ENCODE peak calls at places on chromosomes 4 and X, in six cellular contexts. J is H7; X is right lobe of liver; I is stimulated activated CD4-positive, alpha-beta T cell treated with anti-CD3 and anti-CD28 coated beads, Interleukin-1b, Interleukin-23, amount 100 ng/mL, for 24 hours; P is keratinocyte; L is GM23248. O is an unnamed sample.
A peak's percentile ranks its signal among the peaks of the same experiment; 100 is the strongest.

GRCh38 chr4:122152699-122153328 is 683 bp downstream of the BLTP1 start:
- DNase-seq in I (peak; percentile 2), X (peak; percentile 56), L (peak; percentile 65), P (no peak), J (peak; percentile 50), O (peak; percentile 33)

GRCh38 chrX:48965959-48966358 is 5.7 kb downstream of the KCND1 start:
- DNase-seq in J (no peak), L (no peak), X (no peak), P (no peak), I (no peak), O (no peak)

GRCh38 chr4:123564758-123565346 is 168.3 kb downstream of the SPRY1 start:
- DNase-seq in I (peak; percentile 4), X (peak; percentile 71), L (peak; percentile 79), P (no peak), J (peak; percentile 75), O (peak; percentile 58)

GRCh38 chr4:159495515-159496236 is 392.8 kb downstream of the RAPGEF2 start:
- DNase-seq in J (no peak), P (no peak), L (no peak), X (no peak), I (no peak), O (no peak)

GRCh38 chr4:151035321-151035720 is 20.2 kb upstream of the LRBA start:
- DNase-seq in J (no peak), P (no peak), I (no peak), L (no peak), X (no peak), O (no peak)

GRCh38 chr4:156584100-156584499 is 387.5 kb downstream of the PDGFC start:
- DNase-seq in X (no peak), J (no peak), P (no peak), L (no peak), I (no peak), O (no peak)

GRCh38 chr4:28966982-28967381 is 1753.2 kb upstream of the PCDH7 start:
- DNase-seq in L (peak; percentile 24), I (no peak), X (no peak), J (no peak), P (no peak), O (peak; percentile 50)

GRCh38 chr4:73836373-73837269 is at the start of gene CXCL6:
- DNase-seq in I (no peak), P (no peak), L (peak; percentile 63), X (peak; percentile 55), J (peak; percentile 78), O (peak; percentile 38)

GRCh38 chr4:2400841-2401609 is 17.4 kb downstream of the ZFYVE28 start:
- DNase-seq in L (no peak), P (no peak), I (no peak), X (no peak), J (peak; percentile 72), O (no peak)

GRCh38 chr4:40475609-40476008 is 140.5 kb downstream of the CHRNA9 start:
- DNase-seq in P (no peak), X (peak; percentile 85), L (no peak), J (no peak), I (no peak), O (no peak)

GRCh38 chrX:154546354-154547244 is at the start of gene G6PD:
- DNase-seq in P (no peak), J (peak; percentile 99), L (peak; percentile 73), X (no peak), I (peak; percentile 62), O (peak; percentile 66)

GRCh38 chrX:143240658-143241057 is 214.9 kb downstream of the SPANXN4 start:
- DNase-seq in L (no peak), I (no peak), P (no peak), J (no peak), X (no peak), O (no peak)

GRCh38 chrX:120213438-120214265 is 37.0 kb upstream of the ZBTB33 start:
- DNase-seq in X (peak; percentile 50), L (peak; percentile 57), P (peak; percentile 7), I (peak; percentile 32), J (peak; percentile 73), O (peak; percentile 49)

GRCh38 chr4:25670991-25671390 is 15.3 kb downstream of the SLC34A2 start:
- DNase-seq in J (no peak), I (no peak), P (no peak), X (no peak), L (no peak), O (no peak)

GRCh38 chrX:101450951-101451350 is 34.3 kb upstream of the ARMCX4 start:
- DNase-seq in P (no peak), J (no peak), X (peak; percentile 56), I (no peak), L (peak; percentile 53), O (no peak)

GRCh38 chr4:3388461-3389185 is 53.1 kb upstream of the HGFAC start:
- DNase-seq in L (peak; percentile 94), J (peak; percentile 82), P (no peak), X (no peak), I (no peak), O (peak; percentile 65)

GRCh38 chr4:79241846-79242245 is 84.0 kb downstream of the NAA11 start:
- DNase-seq in X (no peak), P (no peak), J (peak; percentile 25), L (peak; percentile 64), I (no peak), O (peak; percentile 42)

GRCh38 chr4:1683371-1683902 is 676 bp downstream of the FAM53A start:
- DNase-seq in J (no peak), P (no peak), X (no peak), I (peak; percentile 6), L (peak; percentile 91), O (peak; percentile 82)

GRCh38 chr4:177229331-177229730 is 80.3 kb upstream of the NEIL3 start:
- DNase-seq in X (no peak), L (peak; percentile 32), J (peak; percentile 15), I (no peak), P (no peak), O (peak; percentile 44)

GRCh38 chr4:38162240-38162784 is 202.1 kb downstream of the PTTG2 start:
- DNase-seq in X (peak; percentile 82), I (no peak), J (no peak), P (no peak), L (peak; percentile 68), O (peak; percentile 94)

GRCh38 chr4:147284935-147285334 is 196.0 kb upstream of the EDNRA start:
- DNase-seq in I (no peak), P (peak; percentile 9), J (no peak), X (no peak), L (no peak), O (no peak)

GRCh38 chr4:15232725-15233597 is 194.9 kb upstream of the C1QTNF7 start:
- DNase-seq in P (peak; percentile 21), L (peak; percentile 68), I (no peak), J (no peak), X (no peak), O (peak; percentile 94)

GRCh38 chr4:106652095-106652494 is 283.5 kb upstream of the GIMD1 start:
- DNase-seq in J (no peak), L (no peak), X (no peak), I (no peak), P (no peak), O (no peak)

GRCh38 chr4:23654791-23655190 is 235.1 kb downstream of the PPARGC1A start:
- DNase-seq in L (no peak), J (no peak), I (no peak), X (no peak), P (peak; percentile 36), O (peak; percentile 27)

GRCh38 chrX:136030357-136031225 is 45.4 kb downstream of the SLC9A6 start:
- DNase-seq in I (no peak), L (peak; percentile 79), J (no peak), X (no peak), P (no peak), O (peak; percentile 85)

GRCh38 chrX:128807367-128807766 is 715.9 kb downstream of the SMARCA1 start:
- DNase-seq in L (no peak), P (no peak), I (no peak), X (no peak), J (no peak), O (no peak)

GRCh38 chrX:150821971-150822370 is 76.5 kb downstream of the CD99L2 start:
- DNase-seq in J (no peak), L (no peak), P (no peak), X (no peak), I (no peak), O (no peak)

GRCh38 chrX:154607370-154607769 is 11.7 kb downstream of the CTAG1B start:
- DNase-seq in L (no peak), I (no peak), J (no peak), P (no peak), X (peak; percentile 69), O (no peak)

GRCh38 chr4:52234539-52235174 is 183.6 kb downstream of the SPATA18 start:
- DNase-seq in P (no peak), J (peak; percentile 10), I (no peak), X (peak; percentile 48), L (peak; percentile 55), O (peak; percentile 19)

GRCh38 chr4:29726938-29727337 is 993.2 kb upstream of the PCDH7 start:
- DNase-seq in P (no peak), J (no peak), L (no peak), X (no peak), I (no peak), O (no peak)

GRCh38 chr4:24089831-24090531 is 200.1 kb upstream of the PPARGC1A start:
- DNase-seq in L (peak; percentile 50), I (no peak), X (no peak), J (peak; percentile 11), P (no peak), O (peak; percentile 55)

O was measured in astrocyte of the spinal cord.